ENCODE peak calls at places on chromosomes 16 and 17, in four cellular contexts. J is right atrium auricular region, A is brain microvascular endothelial cell, X is dorsolateral prefrontal cortex. R is an unnamed sample.

GRCh38 chr16:19167710-19168172 is 299 bp upstream of the SYT17 start:
- DNase-seq in J (peak), A (peak), X (peak), R (peak)

GRCh38 chr16:10685709-10686108 is 9.0 kb downstream of the TEKT5 start:
- DNase-seq in A (no peak), J (peak), X (no peak), R (no peak)

GRCh38 chr17:66474810-66475497 is 172.5 kb downstream of the PRKCA start:
- DNase-seq in J (no peak), A (no peak), X (no peak), R (no peak)

GRCh38 chr17:38511126-38512108 is 83.2 kb downstream of the ARHGAP23 start:
- DNase-seq in A (no peak), J (no peak), X (no peak), R (peak)

GRCh38 chr17:20926532-20926931 is 116.3 kb downstream of the USP22 start:
- DNase-seq in X (no peak), J (no peak), A (peak), R (peak)

GRCh38 chr17:60583008-60583407 is 17.0 kb upstream of the PPM1D start:
- DNase-seq in X (no peak), J (no peak), A (no peak), R (no peak)

GRCh38 chr16:67659675-67660563 is at the start of gene ACD:
- DNase-seq in X (peak), J (peak), A (peak), R (peak)

GRCh38 chr16:22070361-22071351 is 21.7 kb upstream of the VWA3A start:
- DNase-seq in X (no peak), J (no peak), A (no peak), R (peak)

GRCh38 chr16:31061126-31061812 is 12.8 kb downstream of the ZNF668 start:
- DNase-seq in A (no peak), X (no peak), J (no peak), R (no peak)

GRCh38 chr16:88694221-88695087 is 8.1 kb upstream of the SNAI3 start:
- DNase-seq in X (no peak), J (no peak), A (no peak), R (no peak)

GRCh38 chr17:32240745-32241144 is 24.9 kb upstream of the RHBDL3 start:
- DNase-seq in A (peak), J (no peak), X (no peak), R (no peak)

GRCh38 chr16:85080923-85081498 is 31.3 kb downstream of the CIBAR2 start:
- DNase-seq in X (no peak), A (no peak), J (no peak), R (no peak)

GRCh38 chr17:1644493-1645206 is 882 bp downstream of the SCARF1 start:
- DNase-seq in J (no peak), A (no peak), X (no peak), R (peak)

GRCh38 chr17:43880420-43880991 is 26.8 kb downstream of the MPP2 start:
- DNase-seq in A (no peak), X (no peak), J (no peak), R (peak)

R was measured in AG20443.